ENCODE peak calls at places on chromosomes 6 and 20, in nine cellular contexts. M is activated CD8-positive, alpha-beta memory T cell treated with anti-CD3 and anti-CD28 coated beads, Interleukin-2, amount 50 U/mL, for 48 hours; B is GM23248; V is iris pigment epithelial cell; E is NCI-H1694; R is HFFc6; P is brain microvascular endothelial cell; K is EH; Q is AG08396. T is an unnamed sample.

GRCh38 chr6:40526036-40526435 is 61.1 kb downstream of the LRFN2 start:
- DNase-seq in M (no peak), B (no peak), V (no peak), E (no peak), R (no peak), P (no peak), K (no peak), Q (no peak), T (no peak)

GRCh38 chr20:37442986-37443385 is 78.1 kb upstream of the NNAT start:
- DNase-seq in M (no peak), B (no peak), V (no peak), E (no peak), R (no peak), P (no peak), K (no peak), Q (no peak), T (no peak)

GRCh38 chr6:164005312-164005711 is 590.8 kb downstream of the QKI start:
- DNase-seq in M (no peak), B (no peak), V (no peak), E (no peak), R (no peak), P (no peak), K (no peak), Q (no peak), T (no peak)

GRCh38 chr6:53984163-53984562 is 127.1 kb upstream of the MLIP start:
- DNase-seq in M (no peak), B (peak), V (peak), E (no peak), R (peak), P (peak), K (peak), Q (peak), T (no peak)

GRCh38 chr6:114611696-114612095 is 268.9 kb upstream of the HS3ST5 start:
- DNase-seq in M (no peak), B (no peak), V (no peak), E (no peak), R (no peak), P (no peak), K (no peak), Q (no peak), T (no peak)

GRCh38 chr6:134828641-134829040 is 121.3 kb downstream of the ALDH8A1 start:
- DNase-seq in M (no peak), B (no peak), V (no peak), E (no peak), R (no peak), P (no peak), K (no peak), Q (no peak), T (no peak)

GRCh38 chr6:154463573-154464419 is 46.7 kb downstream of the CNKSR3 start:
- DNase-seq in M (no peak), B (no peak), V (no peak), E (no peak), R (no peak), P (no peak), K (no peak), Q (no peak), T (no peak)

GRCh38 chr6:152746172-152746553 is 4.4 kb upstream of the VIP start:
- DNase-seq in M (no peak), B (peak), V (peak), E (no peak), R (peak), P (peak), K (peak), Q (no peak), T (no peak)

GRCh38 chr20:37411408-37412306 is 65.7 kb downstream of the SRC start:
- DNase-seq in M (no peak), B (peak), V (no peak), E (no peak), R (no peak), P (no peak), K (peak), Q (no peak), T (no peak)

GRCh38 chr20:26163890-26164289 is 467.2 kb upstream of the ZNF337 start:
- DNase-seq in M (no peak), B (peak), V (peak), E (no peak), R (peak), P (peak), K (peak), Q (peak), T (no peak)

GRCh38 chr20:17806739-17807441 is 107.1 kb downstream of the BANF2 start:
- DNase-seq in M (no peak), B (peak), V (peak), E (no peak), R (peak), P (peak), K (peak), Q (peak), T (peak)

GRCh38 chr6:137697267-137697938 is 169.7 kb upstream of the TNFAIP3 start:
- DNase-seq in M (no peak), B (peak), V (peak), E (no peak), R (peak), P (peak), K (peak), Q (peak), T (no peak)

T was measured in psoas muscle.